ENCODE peak calls at places on chromosome 2, in four cellular contexts. E is K562, F is WTC11, N is HepG2. J is an unnamed sample.

GRCh38 chr2:183837157-183837556 is 712.9 kb downstream of the NUP35 start:
- DNase-seq in E (no peak), N (no peak), F (no peak), J (no peak)

GRCh38 chr2:97931851-97932211 is 63.9 kb downstream of the TMEM131 start:
- DNase-seq in N (no peak), E (no peak), F (no peak), J (no peak)

GRCh38 chr2:170715062-170715931 is at the start of gene SP5:
- DNase-seq in N (peak; percentile 100), F (peak; percentile 66), E (peak; percentile 93), J (no peak)

GRCh38 chr2:29420484-29420883 is 305.3 kb downstream of the CLIP4 start:
- DNase-seq in N (no peak), E (no peak), F (no peak), J (no peak)

GRCh38 chr2:12607971-12608370 is 108.8 kb upstream of the TRIB2 start:
- DNase-seq in E (no peak), N (no peak), F (no peak), J (no peak)

GRCh38 chr2:85899849-85900248 is 11.1 kb upstream of the ST3GAL5 start:
- DNase-seq in N (no peak), F (no peak), E (no peak), J (no peak)

GRCh38 chr2:80499095-80499494 is 194.5 kb upstream of the LRRTM1 start:
- DNase-seq in N (peak; percentile 18), F (peak; percentile 17), E (peak; percentile 9), J (no peak)

GRCh38 chr2:151363709-151364108 is 6.3 kb downstream of the TNFAIP6 start:
- DNase-seq in E (no peak), F (no peak), N (no peak), J (peak; percentile 45)

GRCh38 chr2:233928594-233929351 is 11.6 kb downstream of the TRPM8 start:
- DNase-seq in E (peak; percentile 18), N (peak; percentile 20), F (peak; percentile 67), J (no peak)

GRCh38 chr2:207471261-207471660 is 58.5 kb upstream of the CREB1 start:
- DNase-seq in N (no peak), F (no peak), E (no peak), J (no peak)

GRCh38 chr2:157489981-157490380 is 46.1 kb upstream of the CYTIP start:
- DNase-seq in E (no peak), F (no peak), N (no peak), J (no peak)

GRCh38 chr2:120775261-120775660 is 39.6 kb downstream of the GLI2 start:
- DNase-seq in F (no peak), E (no peak), N (no peak), J (no peak)

GRCh38 chr2:84879595-84880394 is 1.1 kb downstream of the TRABD2A start:
- DNase-seq in E (no peak), F (peak; percentile 55), N (no peak), J (no peak)

GRCh38 chr2:205607146-205607545 is 75.2 kb upstream of the NRP2 start:
- DNase-seq in E (no peak), N (no peak), F (no peak), J (no peak)

GRCh38 chr2:36322108-36322507 is 33.5 kb upstream of the CRIM1 start:
- DNase-seq in F (no peak), N (peak; percentile 40), E (no peak), J (no peak)

GRCh38 chr2:32553829-32554432 is 73.9 kb upstream of the TTC27 start:
- DNase-seq in N (peak; percentile 43), E (peak; percentile 51), F (no peak), J (peak; percentile 19)

GRCh38 chr2:240913810-240914644 is 7.9 kb downstream of the CROCC2 start:
- DNase-seq in N (peak; percentile 43), F (peak; percentile 95), E (peak; percentile 71), J (no peak)
- TF ChIP-seq TCF7 in N (no peak), F (no peak), E (no peak), J (no peak)

DNA sequence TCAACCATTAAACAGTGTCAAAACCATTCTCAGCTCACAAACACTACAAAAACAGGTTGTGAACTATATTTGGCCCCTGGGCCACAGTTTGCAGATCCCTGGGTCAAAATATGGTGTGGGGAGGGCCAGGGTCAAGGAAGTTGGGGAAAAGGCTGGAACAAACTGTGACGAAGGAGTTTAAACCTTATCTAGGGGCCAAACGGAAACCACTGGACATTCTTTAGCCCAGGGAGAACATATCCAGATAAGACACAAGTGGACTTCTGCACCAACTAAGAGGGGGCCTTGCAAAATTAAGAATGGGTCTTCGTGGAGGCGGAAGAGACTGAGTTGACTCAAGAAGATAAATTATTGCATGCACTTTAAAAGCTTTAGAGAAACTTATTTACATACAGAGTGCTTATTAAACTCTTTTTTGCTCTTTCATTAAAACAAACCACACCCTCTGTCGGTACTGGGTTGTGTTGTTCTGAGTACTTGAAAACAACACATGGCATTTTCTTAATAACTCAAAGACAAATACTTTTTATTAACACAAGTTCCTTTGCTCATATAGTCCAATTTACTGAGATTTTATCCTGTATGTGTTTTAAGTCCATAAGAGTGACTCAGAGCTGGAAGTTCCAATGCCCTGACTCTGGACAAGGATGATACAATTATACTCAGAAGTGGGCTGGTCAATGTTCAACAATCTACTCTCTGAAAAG is 5.3 kb upstream of the ASAP2 start:
- DNase-seq in N (no peak), F (no peak), E (peak; percentile 79), J (no peak)
- TF ChIP-seq TCF7 in N (no peak), F (no peak), E (no peak), J (no peak)

GRCh38 chr2:60529111-60529510 is 24.3 kb downstream of the BCL11A start:
- DNase-seq in E (no peak), F (no peak), N (no peak), J (no peak)

GRCh38 chr2:60532421-60532820 is 21.0 kb downstream of the BCL11A start:
- DNase-seq in F (no peak), E (no peak), N (no peak), J (no peak)

GRCh38 chr2:60530228-60530627 is 23.2 kb downstream of the BCL11A start:
- DNase-seq in E (no peak), F (no peak), N (no peak), J (no peak)

GRCh38 chr2:60531638-60532216 is 21.7 kb downstream of the BCL11A start:
- DNase-seq in F (peak; percentile 65), N (no peak), E (no peak), J (no peak)

GRCh38 chr2:60530660-60531276 is 22.7 kb downstream of the BCL11A start:
- DNase-seq in E (peak; percentile 56), F (no peak), N (peak; percentile 84), J (no peak)
- TF ChIP-seq TCF7 in E (no peak), F (no peak), N (no peak), J (no peak)

GRCh38 chr2:159617651-159618050 is 1.3 kb upstream of the BAZ2B start:
- DNase-seq in N (no peak), E (no peak), F (no peak), J (no peak)

GRCh38 chr2:159615187-159615935 is 987 bp downstream of the BAZ2B start:
- DNase-seq in E (peak; percentile 90), N (peak; percentile 90), F (peak; percentile 81), J (peak; percentile 46)

GRCh38 chr2:159614534-159615186 is 1.7 kb downstream of the BAZ2B start:
- DNase-seq in N (peak; percentile 38), E (no peak), F (no peak), J (no peak)

GRCh38 chr2:159617080-159617479 is 732 bp upstream of the BAZ2B start:
- DNase-seq in E (no peak), F (no peak), N (no peak), J (no peak)

DNA sequence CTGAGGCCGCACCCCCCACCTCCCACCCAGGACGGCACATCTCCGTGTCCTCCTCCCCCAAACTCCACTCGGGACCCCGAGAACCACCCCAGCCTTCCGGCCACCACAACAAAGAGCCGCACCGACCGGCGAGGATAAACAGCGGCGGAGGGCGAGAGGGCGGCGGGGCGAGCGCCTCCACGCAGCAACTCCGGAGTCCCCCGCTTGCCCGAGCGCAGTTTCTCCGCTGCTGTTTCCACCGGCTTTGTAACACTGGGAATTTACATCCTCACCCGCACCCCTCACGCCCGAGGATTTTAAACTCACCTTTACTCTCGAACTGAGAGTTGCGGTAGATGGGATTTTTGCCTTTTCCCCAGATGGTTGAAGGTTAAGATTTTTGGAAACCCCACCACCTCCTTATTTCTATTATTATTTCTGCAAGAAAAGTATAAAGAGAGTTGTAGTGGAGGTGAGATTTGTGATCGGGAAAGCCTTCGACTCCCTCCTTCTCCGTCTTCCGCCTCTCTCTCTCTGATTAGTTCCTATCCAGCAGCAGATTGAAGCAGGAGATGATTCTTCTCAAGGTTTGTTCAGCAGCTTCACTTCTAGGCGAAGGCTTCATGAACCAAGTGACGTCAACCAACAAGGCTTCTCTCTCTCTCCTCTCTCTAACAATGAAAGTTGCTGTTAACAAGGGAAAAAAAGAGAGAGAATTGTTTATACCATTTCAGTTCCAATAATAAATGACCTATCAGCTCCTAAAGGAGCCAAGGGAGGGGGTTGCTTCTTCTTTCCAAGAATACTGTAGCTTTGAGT is at the start of gene BAZ2B:
- DNase-seq in N (peak; percentile 39), E (peak; percentile 65), F (peak; percentile 50), J (no peak)
- TF ChIP-seq TCF7 in N (peak; percentile 67), E (peak; percentile 35), F (no peak), J (peak; percentile 89)

DNA sequence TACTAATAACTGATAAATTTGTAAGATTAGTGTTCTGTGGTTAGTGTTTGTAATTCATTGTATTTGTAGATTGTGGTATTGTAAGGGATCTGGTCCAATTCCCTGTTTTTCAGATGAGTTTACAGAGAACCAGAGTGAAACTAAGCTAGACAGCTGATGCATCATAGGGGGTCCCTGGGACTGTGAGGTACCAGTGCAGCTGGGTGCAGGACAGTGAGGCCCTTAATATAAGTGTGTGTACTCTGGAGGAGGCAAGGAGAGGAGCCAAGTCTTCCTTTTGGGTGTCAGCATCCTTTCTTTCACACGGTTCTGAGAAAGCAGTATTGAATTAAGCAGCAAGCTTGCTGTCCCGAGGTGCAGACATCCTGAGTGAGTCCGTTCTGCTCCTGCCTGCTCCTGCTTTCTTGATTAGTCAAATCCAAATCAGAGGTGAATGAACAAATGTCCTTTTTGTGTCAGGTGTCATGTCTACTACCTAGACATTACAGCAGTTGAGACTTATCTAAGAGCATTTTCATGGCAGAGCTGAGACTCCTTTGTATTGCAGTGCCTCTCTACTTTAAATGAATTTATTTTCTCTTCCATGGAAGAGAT is 194.9 kb downstream of the MCFD2 start:
- DNase-seq in F (no peak), N (no peak), E (no peak), J (no peak)
- TF ChIP-seq TCF7 in F (no peak), N (no peak), E (no peak), J (no peak)

GRCh38 chr2:101230541-101230993 is 22.1 kb upstream of the CNOT11 start:
- DNase-seq in N (peak; percentile 86), E (no peak), F (no peak), J (no peak)

GRCh38 chr2:101231253-101231652 is 21.4 kb upstream of the CNOT11 start:
- DNase-seq in E (no peak), F (no peak), N (no peak), J (no peak)

GRCh38 chr2:101231937-101232336 is 20.7 kb upstream of the CNOT11 start:
- DNase-seq in F (no peak), N (no peak), E (peak; percentile 46), J (no peak)

GRCh38 chr2:101232770-101233169 is 19.9 kb upstream of the CNOT11 start:
- DNase-seq in F (no peak), E (no peak), N (no peak), J (no peak)

GRCh38 chr2:101234169-101234938 is 18.3 kb upstream of the CNOT11 start:
- DNase-seq in N (peak; percentile 63), F (no peak), E (no peak), J (no peak)
- TF ChIP-seq TCF7 in N (peak; percentile 51), F (no peak), E (no peak), J (no peak)

J was measured in GM12878.